ENCODE peak calls at places on chromosomes 11 and 22, in seven cellular contexts. J is Caki2, O is lower lobe of right lung, A is AG08396, G is dorsolateral prefrontal cortex, H is kidney glomerular epithelial cell, Y is iPS-NIHi11. E is an unnamed sample.

GRCh38 chr22:31944700-31945477 is 554 bp downstream of the YWHAH start:
- DNase-seq in J (no peak), O (peak), A (peak), G (no peak), H (no peak), Y (peak), E (no peak)

GRCh38 chr11:59769086-59769485 is 13.9 kb downstream of the STX3 start:
- DNase-seq in J (no peak), O (no peak), A (no peak), G (no peak), H (no peak), Y (no peak), E (peak)

GRCh38 chr22:42684462-42685195 is 35.4 kb upstream of the CYB5R3 start:
- DNase-seq in J (no peak), O (no peak), A (no peak), G (no peak), H (no peak), Y (no peak), E (no peak)

GRCh38 chr11:2271327-2272240 is 1.2 kb upstream of the ASCL2 start:
- DNase-seq in J (no peak), O (no peak), A (no peak), G (no peak), H (no peak), Y (no peak), E (no peak)

GRCh38 chr11:134518616-134519389 is 106.8 kb upstream of the B3GAT1 start:
- DNase-seq in J (no peak), O (peak), A (no peak), G (peak), H (no peak), Y (no peak), E (no peak)

GRCh38 chr11:16603245-16603644 is 135.2 kb upstream of the C11orf58 start:
- DNase-seq in J (no peak), O (no peak), A (no peak), G (no peak), H (peak), Y (no peak), E (no peak)

GRCh38 chr22:45671783-45672563 is at the start of gene ATXN10:
- DNase-seq in J (peak), O (peak), A (peak), G (peak), H (peak), Y (peak), E (peak)

GRCh38 chr11:6599449-6599848 is 4.0 kb downstream of the RRP8 start:
- DNase-seq in J (no peak), O (no peak), A (no peak), G (no peak), H (no peak), Y (no peak), E (no peak)

GRCh38 chr11:113531575-113532451 is 56.6 kb upstream of the DRD2 start:
- DNase-seq in J (no peak), O (no peak), A (no peak), G (no peak), H (no peak), Y (no peak), E (no peak)

E was measured in RCC 7860.